ENCODE peak calls at places on chromosome 19, in seven cellular contexts. One of them, this sample, is unnamed.

GRCh38 chr19:46413262-46414031 is at the start of gene CCDC8:
- DNase-seq in mucosa of descending colon: peak
- DNase-seq in left ventricle myocardium inferior: peak
- DNase-seq in activated T-cell treated with anti-CD3 and anti-CD28 coated beads for 24 hours: no peak
- DNase-seq in anterior cingulate cortex: peak
- DNase-seq in HuH-7: peak
- DNase-seq in NCI-H524: peak
- DNase-seq in this sample: no peak

GRCh38 chr19:2337329-2337707 is 8.8 kb downstream of the SPPL2B start:
- DNase-seq in anterior cingulate cortex: peak
- DNase-seq in activated T-cell treated with anti-CD3 and anti-CD28 coated beads for 24 hours: no peak
- DNase-seq in HuH-7: peak
- DNase-seq in left ventricle myocardium inferior: no peak
- DNase-seq in mucosa of descending colon: no peak
- DNase-seq in NCI-H524: no peak
- DNase-seq in this sample: no peak

GRCh38 chr19:7980168-7980567 is 25.3 kb downstream of the ELAVL1 start:
- DNase-seq in HuH-7: no peak
- DNase-seq in anterior cingulate cortex: no peak
- DNase-seq in NCI-H524: no peak
- DNase-seq in mucosa of descending colon: no peak
- DNase-seq in activated T-cell treated with anti-CD3 and anti-CD28 coated beads for 24 hours: no peak
- DNase-seq in left ventricle myocardium inferior: no peak
- DNase-seq in this sample: peak

GRCh38 chr19:4589579-4590410 is 30.3 kb upstream of the SEMA6B start:
- DNase-seq in NCI-H524: no peak
- DNase-seq in activated T-cell treated with anti-CD3 and anti-CD28 coated beads for 24 hours: no peak
- DNase-seq in mucosa of descending colon: peak
- DNase-seq in anterior cingulate cortex: no peak
- DNase-seq in HuH-7: peak
- DNase-seq in left ventricle myocardium inferior: peak
- DNase-seq in this sample: no peak

GRCh38 chr19:30227071-30227621 is 145.0 kb upstream of the ZNF536 start:
- DNase-seq in activated T-cell treated with anti-CD3 and anti-CD28 coated beads for 24 hours: no peak
- DNase-seq in left ventricle myocardium inferior: no peak
- DNase-seq in anterior cingulate cortex: no peak
- DNase-seq in HuH-7: no peak
- DNase-seq in mucosa of descending colon: peak
- DNase-seq in NCI-H524: no peak
- DNase-seq in this sample: no peak

GRCh38 chr19:15779756-15780476 is 7.5 kb upstream of the OR10H5 start:
- DNase-seq in NCI-H524: no peak
- DNase-seq in anterior cingulate cortex: peak
- DNase-seq in mucosa of descending colon: peak
- DNase-seq in left ventricle myocardium inferior: peak
- DNase-seq in HuH-7: no peak
- DNase-seq in activated T-cell treated with anti-CD3 and anti-CD28 coated beads for 24 hours: no peak
- DNase-seq in this sample: peak

GRCh38 chr19:5713228-5713627 is 6.7 kb downstream of the LONP1 start:
- DNase-seq in HuH-7: no peak
- DNase-seq in left ventricle myocardium inferior: no peak
- DNase-seq in mucosa of descending colon: no peak
- DNase-seq in anterior cingulate cortex: no peak
- DNase-seq in NCI-H524: no peak
- DNase-seq in activated T-cell treated with anti-CD3 and anti-CD28 coated beads for 24 hours: no peak
- DNase-seq in this sample: no peak

GRCh38 chr19:1397838-1398237 is 3.5 kb downstream of the GAMT start:
- DNase-seq in left ventricle myocardium inferior: no peak
- DNase-seq in anterior cingulate cortex: no peak
- DNase-seq in HuH-7: no peak
- DNase-seq in activated T-cell treated with anti-CD3 and anti-CD28 coated beads for 24 hours: no peak
- DNase-seq in NCI-H524: no peak
- DNase-seq in mucosa of descending colon: no peak
- DNase-seq in this sample: no peak

GRCh38 chr19:49876422-49877019 is 634 bp downstream of the AKT1S1 start:
- DNase-seq in left ventricle myocardium inferior: peak
- DNase-seq in HuH-7: peak
- DNase-seq in NCI-H524: peak
- DNase-seq in activated T-cell treated with anti-CD3 and anti-CD28 coated beads for 24 hours: peak
- DNase-seq in mucosa of descending colon: peak
- DNase-seq in anterior cingulate cortex: peak
- DNase-seq in this sample: peak

GRCh38 chr19:33982706-33983105 is 186.0 kb downstream of the KCTD15 start:
- DNase-seq in anterior cingulate cortex: no peak
- DNase-seq in NCI-H524: no peak
- DNase-seq in activated T-cell treated with anti-CD3 and anti-CD28 coated beads for 24 hours: no peak
- DNase-seq in mucosa of descending colon: no peak
- DNase-seq in left ventricle myocardium inferior: no peak
- DNase-seq in HuH-7: no peak
- DNase-seq in this sample: no peak

GRCh38 chr19:54106716-54107115 is 4.1 kb downstream of the NDUFA3 start:
- DNase-seq in left ventricle myocardium inferior: peak
- DNase-seq in mucosa of descending colon: no peak
- DNase-seq in anterior cingulate cortex: no peak
- DNase-seq in activated T-cell treated with anti-CD3 and anti-CD28 coated beads for 24 hours: no peak
- DNase-seq in HuH-7: no peak
- DNase-seq in NCI-H524: no peak
- DNase-seq in this sample: no peak

GRCh38 chr19:7224205-7224833 is 69.9 kb downstream of the INSR start:
- DNase-seq in NCI-H524: no peak
- DNase-seq in HuH-7: no peak
- DNase-seq in anterior cingulate cortex: peak
- DNase-seq in mucosa of descending colon: peak
- DNase-seq in activated T-cell treated with anti-CD3 and anti-CD28 coated beads for 24 hours: no peak
- DNase-seq in left ventricle myocardium inferior: no peak
- DNase-seq in this sample: peak

GRCh38 chr19:49741210-49741844 is 21.8 kb downstream of the TSKS start:
- DNase-seq in NCI-H524: no peak
- DNase-seq in activated T-cell treated with anti-CD3 and anti-CD28 coated beads for 24 hours: no peak
- DNase-seq in anterior cingulate cortex: no peak
- DNase-seq in left ventricle myocardium inferior: no peak
- DNase-seq in mucosa of descending colon: no peak
- DNase-seq in HuH-7: no peak
- DNase-seq in this sample: no peak

GRCh38 chr19:38733493-38734175 is 10.6 kb downstream of the CAPN12 start:
- DNase-seq in anterior cingulate cortex: no peak
- DNase-seq in HuH-7: no peak
- DNase-seq in mucosa of descending colon: no peak
- DNase-seq in NCI-H524: no peak
- DNase-seq in left ventricle myocardium inferior: no peak
- DNase-seq in activated T-cell treated with anti-CD3 and anti-CD28 coated beads for 24 hours: no peak
- DNase-seq in this sample: peak

GRCh38 chr19:40270362-40271089 is 14.6 kb downstream of the AKT2 start:
- DNase-seq in mucosa of descending colon: no peak
- DNase-seq in HuH-7: no peak
- DNase-seq in left ventricle myocardium inferior: no peak
- DNase-seq in NCI-H524: peak
- DNase-seq in activated T-cell treated with anti-CD3 and anti-CD28 coated beads for 24 hours: no peak
- DNase-seq in anterior cingulate cortex: peak
- DNase-seq in this sample: no peak

GRCh38 chr19:42121666-42122069 is 10.6 kb downstream of the POU2F2 start:
- DNase-seq in mucosa of descending colon: peak
- DNase-seq in HuH-7: no peak
- DNase-seq in activated T-cell treated with anti-CD3 and anti-CD28 coated beads for 24 hours: peak
- DNase-seq in left ventricle myocardium inferior: peak
- DNase-seq in anterior cingulate cortex: no peak
- DNase-seq in NCI-H524: no peak
- DNase-seq in this sample: peak

GRCh38 chr19:19460761-19461265 is 54.5 kb downstream of the TSSK6 start:
- DNase-seq in anterior cingulate cortex: no peak
- DNase-seq in activated T-cell treated with anti-CD3 and anti-CD28 coated beads for 24 hours: peak
- DNase-seq in NCI-H524: peak
- DNase-seq in left ventricle myocardium inferior: peak
- DNase-seq in mucosa of descending colon: peak
- DNase-seq in HuH-7: no peak
- DNase-seq in this sample: peak

GRCh38 chr19:35495107-35496064 is 5.1 kb upstream of the KRTDAP start:
- DNase-seq in mucosa of descending colon: peak
- DNase-seq in left ventricle myocardium inferior: peak
- DNase-seq in activated T-cell treated with anti-CD3 and anti-CD28 coated beads for 24 hours: peak
- DNase-seq in HuH-7: peak
- DNase-seq in anterior cingulate cortex: peak
- DNase-seq in NCI-H524: peak
- DNase-seq in this sample: peak

GRCh38 chr19:21586341-21587116 is 81.1 kb downstream of the ZNF429 start:
- DNase-seq in HuH-7: peak
- DNase-seq in left ventricle myocardium inferior: peak
- DNase-seq in NCI-H524: no peak
- DNase-seq in mucosa of descending colon: peak
- DNase-seq in activated T-cell treated with anti-CD3 and anti-CD28 coated beads for 24 hours: peak
- DNase-seq in anterior cingulate cortex: no peak
- DNase-seq in this sample: peak

GRCh38 chr19:4327252-4327876 is 11.3 kb downstream of the STAP2 start:
- DNase-seq in left ventricle myocardium inferior: peak
- DNase-seq in HuH-7: no peak
- DNase-seq in anterior cingulate cortex: peak
- DNase-seq in activated T-cell treated with anti-CD3 and anti-CD28 coated beads for 24 hours: peak
- DNase-seq in NCI-H524: no peak
- DNase-seq in mucosa of descending colon: peak
- DNase-seq in this sample: peak

GRCh38 chr19:4067396-4068057 is 828 bp upstream of the ZBTB7A start:
- DNase-seq in anterior cingulate cortex: peak
- DNase-seq in NCI-H524: no peak
- DNase-seq in activated T-cell treated with anti-CD3 and anti-CD28 coated beads for 24 hours: no peak
- DNase-seq in mucosa of descending colon: no peak
- DNase-seq in left ventricle myocardium inferior: no peak
- DNase-seq in HuH-7: peak
- DNase-seq in this sample: no peak

GRCh38 chr19:11091343-11092153 is 2.3 kb downstream of the LDLR start:
- DNase-seq in anterior cingulate cortex: peak
- DNase-seq in mucosa of descending colon: peak
- DNase-seq in NCI-H524: no peak
- DNase-seq in HuH-7: no peak
- DNase-seq in activated T-cell treated with anti-CD3 and anti-CD28 coated beads for 24 hours: no peak
- DNase-seq in left ventricle myocardium inferior: no peak
- DNase-seq in this sample: peak

GRCh38 chr19:47595937-47596336 is 13.0 kb upstream of the BICRA start:
- DNase-seq in mucosa of descending colon: no peak
- DNase-seq in left ventricle myocardium inferior: no peak
- DNase-seq in NCI-H524: no peak
- DNase-seq in activated T-cell treated with anti-CD3 and anti-CD28 coated beads for 24 hours: no peak
- DNase-seq in HuH-7: no peak
- DNase-seq in anterior cingulate cortex: no peak
- DNase-seq in this sample: no peak

GRCh38 chr19:17946965-17947784 is 14.4 kb downstream of the CCDC124 start:
- DNase-seq in activated T-cell treated with anti-CD3 and anti-CD28 coated beads for 24 hours: no peak
- DNase-seq in left ventricle myocardium inferior: no peak
- DNase-seq in NCI-H524: no peak
- DNase-seq in anterior cingulate cortex: no peak
- DNase-seq in mucosa of descending colon: no peak
- DNase-seq in HuH-7: no peak
- DNase-seq in this sample: no peak

GRCh38 chr19:12478234-12478941 is 6.2 kb downstream of the ZNF709 start:
- DNase-seq in left ventricle myocardium inferior: no peak
- DNase-seq in HuH-7: no peak
- DNase-seq in activated T-cell treated with anti-CD3 and anti-CD28 coated beads for 24 hours: no peak
- DNase-seq in anterior cingulate cortex: no peak
- DNase-seq in mucosa of descending colon: peak
- DNase-seq in NCI-H524: no peak
- DNase-seq in this sample: no peak

GRCh38 chr19:7971553-7972520 is 28.4 kb upstream of the TIMM44 start:
- DNase-seq in activated T-cell treated with anti-CD3 and anti-CD28 coated beads for 24 hours: no peak
- DNase-seq in left ventricle myocardium inferior: no peak
- DNase-seq in mucosa of descending colon: no peak
- DNase-seq in NCI-H524: no peak
- DNase-seq in anterior cingulate cortex: peak
- DNase-seq in HuH-7: no peak
- DNase-seq in this sample: peak

GRCh38 chr19:21697171-21697570 is 70.2 kb downstream of the ZNF100 start:
- DNase-seq in HuH-7: no peak
- DNase-seq in activated T-cell treated with anti-CD3 and anti-CD28 coated beads for 24 hours: no peak
- DNase-seq in NCI-H524: no peak
- DNase-seq in mucosa of descending colon: no peak
- DNase-seq in anterior cingulate cortex: no peak
- DNase-seq in left ventricle myocardium inferior: no peak
- DNase-seq in this sample: no peak